ENCODE peak calls at places on chromosomes 6 and 20, in four cellular contexts. W is NCI-H774, O is HCT116, J is cardiac muscle cell. V is an unnamed sample.

GRCh38 chr20:46461808-46462207 is 51.6 kb downstream of the ZNF334 start:
- DNase-seq in W (no peak), O (no peak), J (no peak), V (no peak)

GRCh38 chr6:12614468-12614867 is 102.1 kb upstream of the PHACTR1 start:
- DNase-seq in W (no peak), O (no peak), J (peak; percentile 43), V (no peak)

GRCh38 chr6:34341481-34341971 is 50.9 kb downstream of the NUDT3 start:
- DNase-seq in W (no peak), O (no peak), J (peak; percentile 42), V (no peak)

GRCh38 chr6:154488802-154489437 is 21.6 kb downstream of the CNKSR3 start:
- DNase-seq in W (no peak), O (peak; percentile 44), J (peak; percentile 33), V (no peak)

GRCh38 chr20:62561182-62561581 is 81.1 kb upstream of the SLCO4A1 start:
- DNase-seq in W (no peak), O (no peak), J (no peak), V (no peak)

GRCh38 chr20:32155017-32155965 is 45.8 kb downstream of the TM9SF4 start:
- DNase-seq in W (peak; percentile 1), O (no peak), J (peak; percentile 96), V (peak; percentile 86)

GRCh38 chr20:10185741-10186558 is 32.7 kb upstream of the SNAP25 start:
- DNase-seq in W (peak; percentile 80), O (no peak), J (peak; percentile 69), V (peak; percentile 97)

GRCh38 chr20:11170025-11170424 is 496.2 kb upstream of the JAG1 start:
- DNase-seq in W (no peak), O (no peak), J (peak; percentile 69), V (no peak)

GRCh38 chr6:391559-392440 is at the start of gene IRF4:
- DNase-seq in W (no peak), O (no peak), J (no peak), V (no peak)

GRCh38 chr6:73299171-73300073 is 36.4 kb upstream of the KHDC1 start:
- DNase-seq in W (no peak), O (no peak), J (peak; percentile 30), V (no peak)